ENCODE peak calls at places on chromosomes 11 and 22, in four cellular contexts. One of them, this sample, is unnamed. For H3K4me1, the result is how much of the 10 kb centered on the place peaks cover.

GRCh38 chr11:44805596-44805995 is 78.8 kb downstream of the TSPAN18 start:
- DNase-seq in body of pancreas: no peak
- DNase-seq in lung: no peak
- DNase-seq in IMR-90: peak
- DNase-seq in this sample: no peak

GRCh38 chr11:8259316-8259995 is 4.2 kb downstream of the LMO1 start:
- DNase-seq in body of pancreas: peak
- DNase-seq in lung: no peak
- DNase-seq in IMR-90: no peak
- DNase-seq in this sample: no peak

GRCh38 chr11:68831124-68831523 is 10.6 kb downstream of the CPT1A start:
- DNase-seq in body of pancreas: peak
- DNase-seq in lung: no peak
- DNase-seq in IMR-90: no peak
- DNase-seq in this sample: peak

GRCh38 chr11:3916962-3917361 is 61.5 kb downstream of the STIM1 start:
- DNase-seq in body of pancreas: no peak
- DNase-seq in lung: no peak
- DNase-seq in IMR-90: no peak
- DNase-seq in this sample: peak

GRCh38 chr11:128497057-128497957 is 90.1 kb downstream of the ETS1 start:
- DNase-seq in body of pancreas: peak
- DNase-seq in lung: no peak
- DNase-seq in IMR-90: peak
- DNase-seq in this sample: no peak

GRCh38 chr11:61587541-61587941 is 6.7 kb upstream of the SYT7 start:
- DNase-seq in body of pancreas: peak
- DNase-seq in lung: peak
- DNase-seq in IMR-90: no peak
- DNase-seq in this sample: no peak

GRCh38 chr22:23759566-23759965 is 3.2 kb upstream of the C22orf15 start:
- DNase-seq in body of pancreas: no peak
- DNase-seq in lung: no peak
- DNase-seq in IMR-90: no peak
- DNase-seq in this sample: no peak

GRCh38 chr11:114133548-114134329 is 74.2 kb downstream of the ZBTB16 start:
- DNase-seq in body of pancreas: no peak
- DNase-seq in lung: no peak
- DNase-seq in IMR-90: no peak
- DNase-seq in this sample: no peak

GRCh38 chr22:32322986-32323385 is 34.7 kb upstream of the RFPL3 start:
- DNase-seq in body of pancreas: no peak
- DNase-seq in lung: no peak
- DNase-seq in IMR-90: no peak
- DNase-seq in this sample: no peak

GRCh38 chr22:17924076-17924475 is 100.3 kb downstream of the MICAL3 start:
- DNase-seq in body of pancreas: no peak
- DNase-seq in lung: no peak
- DNase-seq in IMR-90: no peak
- DNase-seq in this sample: no peak
- H3K4me1 ChIP-seq in body of pancreas: half or more
- H3K4me1 ChIP-seq in lung: under half
- H3K4me1 ChIP-seq in IMR-90: under half
- H3K4me1 ChIP-seq in this sample: under half

GRCh38 chr11:64844330-64845124 is at the start of gene CDC42BPG:
- DNase-seq in body of pancreas: peak
- DNase-seq in lung: peak
- DNase-seq in IMR-90: peak
- DNase-seq in this sample: peak

GRCh38 chr11:64848214-64848778 is 3.8 kb upstream of the CDC42BPG start:
- DNase-seq in body of pancreas: no peak
- DNase-seq in lung: no peak
- DNase-seq in IMR-90: no peak
- DNase-seq in this sample: no peak

GRCh38 chr11:64845125-64845735 is 777 bp upstream of the CDC42BPG start:
- DNase-seq in body of pancreas: no peak
- DNase-seq in lung: no peak
- DNase-seq in IMR-90: no peak
- DNase-seq in this sample: no peak

GRCh38 chr11:64848779-64849599 is 4.5 kb upstream of the CDC42BPG start:
- DNase-seq in body of pancreas: peak
- DNase-seq in lung: no peak
- DNase-seq in IMR-90: no peak
- DNase-seq in this sample: peak

GRCh38 chr11:64846998-64847666 is 2.7 kb upstream of the CDC42BPG start:
- DNase-seq in body of pancreas: peak
- DNase-seq in lung: peak
- DNase-seq in IMR-90: peak
- DNase-seq in this sample: peak
- H3K27ac ChIP-seq in body of pancreas: peak
- H3K27ac ChIP-seq in lung: no peak
- H3K27ac ChIP-seq in IMR-90: no peak
- H3K27ac ChIP-seq in this sample: peak

DNA sequence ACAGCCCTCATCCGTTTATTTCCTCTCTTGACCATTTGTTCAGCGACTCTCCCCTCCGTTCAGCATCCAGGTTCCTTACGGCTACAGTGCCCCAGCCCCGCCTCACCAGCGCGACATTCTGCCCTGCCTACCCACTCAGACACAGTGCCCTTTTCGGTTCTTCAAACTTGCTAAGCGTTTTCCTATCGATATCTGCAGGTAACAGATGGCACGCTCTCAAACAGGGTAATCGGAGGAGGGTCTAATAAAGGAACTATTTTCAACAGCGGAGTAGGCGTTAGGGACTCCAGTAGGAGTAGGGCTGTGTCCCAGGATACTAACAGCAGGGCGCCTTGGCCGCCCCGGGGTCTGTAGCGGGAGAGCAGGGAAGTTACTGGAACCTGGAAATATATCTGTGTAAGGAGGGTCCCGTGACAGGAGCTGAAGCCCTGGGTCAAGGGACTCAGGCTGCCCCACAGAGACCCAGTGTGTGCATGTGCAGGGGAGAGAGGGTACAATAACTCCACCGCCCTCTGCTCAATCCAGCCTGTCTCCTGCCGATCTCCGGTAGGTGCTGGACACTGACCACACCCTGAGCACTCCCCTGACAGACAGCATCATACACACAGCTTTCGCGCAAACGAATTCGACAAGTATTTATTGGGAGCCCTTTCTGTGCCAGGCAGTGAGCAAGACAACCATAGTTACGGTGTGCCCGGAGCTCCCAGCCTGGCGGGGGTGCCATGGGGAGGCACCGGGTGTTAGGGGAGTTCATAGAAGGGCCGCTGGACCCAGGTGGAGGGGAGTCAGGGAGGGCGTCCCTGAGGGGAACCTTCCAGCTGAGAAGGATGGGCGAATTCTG is 2.1 kb downstream of the KLHL35 start:
- DNase-seq in body of pancreas: no peak
- DNase-seq in lung: no peak
- DNase-seq in IMR-90: no peak
- DNase-seq in this sample: no peak
- H3K4me3 ChIP-seq in body of pancreas: no peak
- H3K4me3 ChIP-seq in lung: no peak
- H3K4me3 ChIP-seq in IMR-90: peak
- H3K4me3 ChIP-seq in this sample: peak

GRCh38 chr11:120198403-120198786 is 12.4 kb upstream of the OAF start:
- DNase-seq in body of pancreas: no peak
- DNase-seq in lung: no peak
- DNase-seq in IMR-90: no peak
- DNase-seq in this sample: no peak
- H3K4me1 ChIP-seq in body of pancreas: under half
- H3K4me1 ChIP-seq in lung: under half
- H3K4me1 ChIP-seq in IMR-90: under half
- H3K4me1 ChIP-seq in this sample: under half

GRCh38 chr11:16262645-16262955 is 93.7 kb downstream of the SOX6 start:
- DNase-seq in body of pancreas: no peak
- DNase-seq in lung: no peak
- DNase-seq in IMR-90: no peak
- DNase-seq in this sample: no peak
- H3K27ac ChIP-seq in body of pancreas: no peak
- H3K27ac ChIP-seq in lung: no peak
- H3K27ac ChIP-seq in IMR-90: no peak
- H3K27ac ChIP-seq in this sample: peak

GRCh38 chr11:121563003-121563402 is 110.2 kb upstream of the SORL1-AS1 start:
- DNase-seq in body of pancreas: no peak
- DNase-seq in lung: no peak
- DNase-seq in IMR-90: no peak
- DNase-seq in this sample: no peak
- H3K4me3 ChIP-seq in body of pancreas: no peak
- H3K4me3 ChIP-seq in lung: no peak
- H3K4me3 ChIP-seq in IMR-90: no peak
- H3K4me3 ChIP-seq in this sample: no peak

This sample was measured in small intestine.